ENCODE peak calls at places on chromosomes 13 and 19, in nine cellular contexts. O, K, H, S, C, F, X, U and M are unnamed samples.

GRCh38 chr13:106151056-106151699 is 384.3 kb downstream of the EFNB2 start:
- DNase-seq in H (no peak), X (no peak), O (no peak), S (no peak), K (no peak), C (peak; percentile 95), U (no peak), F (peak; percentile 34), M (no peak)

GRCh38 chr19:54179921-54180452 is 7.0 kb upstream of the TMC4 start:
- DNase-seq in F (peak; percentile 83), S (peak; percentile 75), O (peak; percentile 25), X (peak; percentile 47), U (no peak), K (no peak), C (peak; percentile 62), H (peak; percentile 94), M (no peak)

GRCh38 chr13:97967948-97968347 is 14.5 kb downstream of the IPO5 start:
- DNase-seq in O (no peak), C (no peak), U (no peak), F (no peak), K (no peak), H (no peak), X (no peak), S (no peak), M (no peak)

GRCh38 chr19:39704181-39705044 is at the start of gene LGALS14:
- DNase-seq in O (peak; percentile 28), S (peak; percentile 3), U (no peak), K (no peak), C (no peak), H (no peak), X (no peak), F (no peak), M (peak; percentile 23)

GRCh38 chr13:102774596-102775375 is 1.2 kb upstream of the TEX30 start:
- DNase-seq in O (no peak), K (no peak), H (no peak), F (no peak), U (no peak), S (peak; percentile 1), C (no peak), X (no peak), M (no peak)

GRCh38 chr13:101916108-101916757 is 463.8 kb downstream of the ITGBL1 start:
- DNase-seq in U (no peak), H (peak; percentile 77), C (no peak), S (no peak), O (peak; percentile 19), X (no peak), F (no peak), K (no peak), M (no peak)

GRCh38 chr13:19838726-19839342 is 24.6 kb downstream of the ZMYM5 start:
- DNase-seq in C (no peak), O (no peak), X (no peak), S (no peak), F (no peak), U (no peak), H (no peak), K (no peak), M (no peak)

GRCh38 chr19:12555456-12555930 is 4.2 kb upstream of the ZNF564 start:
- DNase-seq in K (no peak), S (no peak), F (no peak), O (no peak), U (no peak), X (no peak), C (no peak), H (peak; percentile 75), M (no peak)

GRCh38 chr19:5540208-5540607 is 27.5 kb downstream of the TINCR start:
- DNase-seq in U (no peak), O (no peak), S (no peak), X (no peak), H (no peak), C (no peak), K (no peak), F (no peak), M (no peak)

GRCh38 chr19:5545051-5545450 is 22.7 kb downstream of the TINCR start:
- DNase-seq in O (no peak), K (no peak), U (no peak), C (no peak), H (no peak), X (no peak), S (no peak), F (no peak), M (no peak)

GRCh38 chr19:5539431-5539833 is 28.3 kb downstream of the TINCR start:
- DNase-seq in U (no peak), C (no peak), X (no peak), H (peak; percentile 54), S (no peak), O (no peak), K (peak; percentile 21), F (no peak), M (no peak)

GRCh38 chr19:5541456-5541855 is 26.3 kb downstream of the TINCR start:
- DNase-seq in X (no peak), K (no peak), U (no peak), H (no peak), O (no peak), C (no peak), F (no peak), S (no peak), M (no peak)

DNA sequence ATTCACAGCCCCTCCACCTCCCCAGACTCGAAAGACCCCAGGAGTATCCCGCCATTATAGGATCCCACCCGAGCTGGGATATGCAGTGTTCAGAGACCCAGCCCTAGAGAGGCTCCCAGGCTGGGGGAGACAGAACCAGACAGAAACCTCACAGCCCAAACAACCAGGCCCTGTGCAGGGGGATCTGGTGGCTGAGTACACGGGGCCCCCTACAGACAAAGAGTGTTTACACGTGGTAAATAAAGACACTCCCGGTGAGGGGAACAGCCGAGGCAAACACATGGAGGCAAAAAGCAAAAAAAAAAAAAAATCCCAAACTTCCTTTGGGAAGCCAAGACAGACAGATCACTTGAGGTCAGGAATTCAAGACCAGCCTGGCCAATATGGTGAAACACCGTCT is 25.1 kb downstream of the TINCR start:
- DNase-seq in S (no peak), K (no peak), X (no peak), C (no peak), H (peak; percentile 28), U (no peak), F (no peak), O (no peak), M (no peak)
- TF ChIP-seq CTCF in S (no peak), K (no peak), X (no peak), C (no peak), H (no peak), U (no peak), F (no peak), O (no peak), M (no peak)

DNA sequence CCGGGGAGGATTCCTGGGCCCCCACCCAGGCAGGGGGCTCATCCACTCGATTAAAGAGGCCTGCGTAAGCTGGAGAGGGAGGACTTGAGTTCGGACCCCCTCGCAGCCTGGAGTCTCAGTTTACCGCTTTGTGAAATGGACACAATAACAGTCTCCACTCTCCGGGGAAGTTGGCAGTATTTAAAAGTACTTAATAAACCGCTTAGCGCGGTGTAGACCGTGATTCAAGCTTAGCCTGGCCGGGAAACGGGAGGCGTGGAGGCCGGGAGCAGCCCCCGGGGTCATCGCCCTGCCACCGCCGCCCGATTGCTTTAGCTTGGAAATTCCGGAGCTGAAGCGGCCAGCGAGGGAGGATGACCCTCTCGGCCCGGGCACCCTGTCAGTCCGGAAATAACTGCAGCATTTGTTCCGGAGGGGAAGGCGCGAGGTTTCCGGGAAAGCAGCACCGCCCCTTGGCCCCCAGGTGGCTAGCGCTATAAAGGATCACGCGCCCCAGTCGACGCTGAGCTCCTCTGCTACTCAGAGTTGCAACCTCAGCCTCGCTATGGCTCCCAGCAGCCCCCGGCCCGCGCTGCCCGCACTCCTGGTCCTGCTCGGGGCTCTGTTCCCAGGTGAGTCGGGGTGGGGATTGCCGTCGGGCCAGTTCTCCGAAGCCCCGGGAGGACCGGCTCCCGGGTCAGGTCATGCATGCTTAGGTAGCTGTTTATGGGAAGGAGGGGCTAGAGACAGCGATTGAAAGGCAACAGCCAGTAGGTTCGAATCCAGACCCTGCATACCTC is at the start of gene ICAM1:
- DNase-seq in O (peak; percentile 89), C (no peak), K (peak; percentile 84), S (peak; percentile 80), H (peak; percentile 78), F (peak; percentile 76), U (peak; percentile 87), X (peak; percentile 92), M (peak; percentile 90)
- TF ChIP-seq CTCF in O (no peak), C (peak; percentile 30), K (no peak), S (peak; percentile 17), H (no peak), F (no peak), U (no peak), X (peak; percentile 26), M (no peak)

GRCh38 chr19:6421075-6422014 is 3.3 kb downstream of the KHSRP start:
- DNase-seq in O (no peak), U (no peak), K (no peak), F (no peak), C (no peak), H (no peak), S (no peak), X (no peak), M (no peak)

GRCh38 chr19:6424190-6424938 is at the start of gene KHSRP:
- DNase-seq in C (no peak), X (no peak), H (no peak), K (no peak), U (no peak), O (no peak), S (peak; percentile 51), F (no peak), M (peak; percentile 33)

GRCh38 chr19:6424939-6425731 is 524 bp upstream of the KHSRP start:
- DNase-seq in U (peak; percentile 100), O (peak; percentile 99), K (peak; percentile 100), F (peak; percentile 99), C (peak; percentile 100), X (peak; percentile 99), S (peak; percentile 100), H (peak; percentile 99), M (peak; percentile 100)

GRCh38 chr19:6425732-6426686 is 1.4 kb upstream of the KHSRP start:
- DNase-seq in C (no peak), U (no peak), S (peak; percentile 56), X (no peak), K (no peak), H (no peak), O (no peak), F (peak; percentile 27), M (peak; percentile 37)

GRCh38 chr19:6423499-6424189 is 967 bp downstream of the KHSRP start:
- DNase-seq in U (no peak), O (peak; percentile 70), C (peak; percentile 44), S (peak; percentile 41), X (no peak), H (peak; percentile 59), K (peak; percentile 66), F (peak; percentile 41), M (peak; percentile 64)
- TF ChIP-seq CTCF in U (no peak), O (no peak), C (no peak), S (no peak), X (no peak), H (no peak), K (no peak), F (no peak), M (no peak)

DNA sequence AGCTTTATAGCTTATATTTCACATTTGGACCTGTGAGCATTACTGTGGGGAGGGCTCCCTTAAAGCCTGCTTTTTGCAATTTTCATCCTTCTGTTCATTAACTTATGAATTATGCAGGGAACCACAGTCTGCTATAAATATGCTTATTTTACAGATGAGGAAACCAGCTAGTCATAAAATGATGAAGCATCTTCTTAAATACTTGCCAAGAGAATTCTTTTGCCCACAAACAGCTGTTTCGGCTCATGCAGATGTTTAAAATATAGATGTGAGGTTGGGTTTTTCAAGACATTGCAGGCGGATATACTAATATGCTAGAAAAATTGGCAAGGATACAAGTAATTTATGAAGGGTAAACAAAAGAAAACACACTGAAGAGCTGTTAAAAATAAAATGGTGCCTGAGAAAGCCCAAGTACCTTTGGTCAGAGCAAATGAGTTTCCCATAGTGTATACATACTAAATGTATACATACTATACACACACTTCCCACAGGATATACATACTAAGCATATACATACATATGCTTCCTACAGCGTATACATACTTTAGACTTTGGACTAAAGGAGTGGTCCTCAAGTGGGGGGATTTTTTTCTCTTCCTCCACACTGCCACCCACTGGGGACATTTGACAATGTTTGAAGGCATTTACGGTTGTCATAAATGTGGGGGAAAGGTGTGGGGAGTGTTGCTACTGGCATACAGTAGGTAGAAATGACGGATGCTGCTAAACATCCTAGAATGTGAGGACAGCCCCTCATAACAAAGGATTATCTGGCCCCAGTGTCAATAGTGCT is 164.9 kb upstream of the CSNK1A1L start:
- DNase-seq in X (no peak), O (no peak), H (no peak), F (no peak), C (no peak), S (no peak), K (no peak), U (no peak), M (no peak)
- TF ChIP-seq CTCF in X (no peak), O (no peak), H (no peak), F (no peak), C (peak; percentile 22), S (peak; percentile 59), K (no peak), U (no peak), M (no peak)